ENCODE peak calls at places on chromosome 18, in four cellular contexts. F, C, S and O are unnamed samples.

GRCh38 chr18:8435376-8435775 is 173.9 kb upstream of the RAB12 start:
- DNase-seq in F (no peak), C (no peak), S (no peak), O (no peak)

GRCh38 chr18:59055345-59056032 is 84.2 kb upstream of the SEC11C start:
- DNase-seq in F (no peak), C (no peak), S (no peak), O (peak)

GRCh38 chr18:79260510-79260909 is 135.2 kb upstream of the NFATC1 start:
- DNase-seq in F (no peak), C (no peak), S (no peak), O (no peak)

GRCh38 chr18:74631242-74632087 is 33.8 kb downstream of the ZNF407 start:
- DNase-seq in F (no peak), C (no peak), S (no peak), O (no peak)

GRCh38 chr18:12038082-12038660 is 55.5 kb upstream of the ANKRD62 start:
- DNase-seq in F (no peak), C (no peak), S (no peak), O (peak)

GRCh38 chr18:57627488-57627887 is 5.9 kb upstream of the NARS1 start:
- DNase-seq in F (no peak), C (no peak), S (no peak), O (no peak)

GRCh38 chr18:67242001-67242400 is 274.5 kb downstream of the DSEL start:
- DNase-seq in F (no peak), C (no peak), S (no peak), O (no peak)

GRCh38 chr18:10410472-10411300 is 43.7 kb upstream of the APCDD1 start:
- DNase-seq in F (no peak), C (no peak), S (no peak), O (no peak)

GRCh38 chr18:45081579-45082181 is 401.0 kb downstream of the SETBP1 start:
- DNase-seq in F (no peak), C (no peak), S (no peak), O (no peak)

GRCh38 chr18:79525556-79526467 is 130.1 kb downstream of the NFATC1 start:
- DNase-seq in F (no peak), C (no peak), S (no peak), O (no peak)

GRCh38 chr18:40866013-40866644 is 1088.9 kb upstream of the PIK3C3 start:
- DNase-seq in F (no peak), C (no peak), S (no peak), O (no peak)

GRCh38 chr18:67545681-67546080 is 29.2 kb upstream of the DSEL start:
- DNase-seq in F (no peak), C (no peak), S (no peak), O (no peak)

GRCh38 chr18:60112369-60112768 is 212.6 kb downstream of the PMAIP1 start:
- DNase-seq in F (no peak), C (no peak), S (no peak), O (no peak)

GRCh38 chr18:28063181-28063790 is 113.6 kb downstream of the CDH2 start:
- DNase-seq in F (no peak), C (no peak), S (no peak), O (no peak)

GRCh38 chr18:50151876-50152275 is 43.1 kb downstream of the MYO5B start:
- DNase-seq in F (no peak), C (no peak), S (peak), O (no peak)

GRCh38 chr18:53458944-53459580 is 765.4 kb downstream of the MBD2 start:
- DNase-seq in F (no peak), C (no peak), S (no peak), O (peak)

GRCh38 chr18:63319383-63320040 is at the start of gene BCL2:
- DNase-seq in F (no peak), C (no peak), S (no peak), O (peak)

GRCh38 chr18:63511285-63511684 is 30.9 kb upstream of the SERPINB12 start:
- DNase-seq in F (no peak), C (peak), S (peak), O (peak)

GRCh38 chr18:61326407-61326806 is 6.8 kb upstream of the CDH20 start:
- DNase-seq in F (no peak), C (no peak), S (no peak), O (no peak)

GRCh38 chr18:61323951-61324350 is 9.3 kb upstream of the CDH20 start:
- DNase-seq in F (no peak), C (no peak), S (no peak), O (no peak)

DNA sequence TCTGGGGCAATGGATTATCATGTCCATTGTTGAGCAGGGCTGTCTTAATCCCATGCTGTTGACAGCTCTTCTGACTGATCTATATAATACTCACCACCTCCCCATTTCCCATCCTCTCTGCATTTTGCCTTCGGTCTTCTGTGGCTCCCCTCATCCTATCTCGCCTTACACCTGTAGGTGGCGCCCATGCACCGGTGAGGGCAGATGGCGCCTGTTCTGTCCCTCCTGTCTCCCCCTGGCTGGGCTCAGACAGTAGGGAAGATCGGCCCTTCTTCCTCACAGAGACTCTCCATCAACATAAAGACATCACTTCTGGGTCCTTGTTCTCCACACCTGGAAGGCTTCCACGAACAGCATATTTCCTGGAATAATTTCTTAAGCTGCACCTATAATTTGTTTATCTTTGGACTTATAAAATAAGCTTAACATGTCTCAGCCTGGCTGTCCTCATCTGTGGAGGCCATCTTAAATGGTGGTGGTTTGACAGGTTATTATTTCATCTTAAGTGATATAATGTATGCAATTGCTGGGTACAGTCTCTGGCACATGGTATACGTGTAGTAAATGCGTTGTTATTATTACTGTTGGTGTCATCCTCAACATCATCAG is 10.9 kb upstream of the CDH20 start:
- DNase-seq in F (no peak), C (peak), S (peak), O (peak)
- TF ChIP-seq NR2C2 in F (no peak), C (no peak), S (no peak), O (no peak)

GRCh38 chr18:6960656-6961055 is 156.9 kb downstream of the LAMA1 start:
- DNase-seq in F (no peak), C (no peak), S (no peak), O (no peak)
- TF ChIP-seq NR2C2 in F (no peak), C (no peak), S (no peak), O (no peak)

GRCh38 chr18:3478262-3478978 is 28.4 kb downstream of the TGIF1 start:
- DNase-seq in F (no peak), C (no peak), S (no peak), O (no peak)
- TF ChIP-seq NR2C2 in F (no peak), C (no peak), S (no peak), O (no peak)

DNA sequence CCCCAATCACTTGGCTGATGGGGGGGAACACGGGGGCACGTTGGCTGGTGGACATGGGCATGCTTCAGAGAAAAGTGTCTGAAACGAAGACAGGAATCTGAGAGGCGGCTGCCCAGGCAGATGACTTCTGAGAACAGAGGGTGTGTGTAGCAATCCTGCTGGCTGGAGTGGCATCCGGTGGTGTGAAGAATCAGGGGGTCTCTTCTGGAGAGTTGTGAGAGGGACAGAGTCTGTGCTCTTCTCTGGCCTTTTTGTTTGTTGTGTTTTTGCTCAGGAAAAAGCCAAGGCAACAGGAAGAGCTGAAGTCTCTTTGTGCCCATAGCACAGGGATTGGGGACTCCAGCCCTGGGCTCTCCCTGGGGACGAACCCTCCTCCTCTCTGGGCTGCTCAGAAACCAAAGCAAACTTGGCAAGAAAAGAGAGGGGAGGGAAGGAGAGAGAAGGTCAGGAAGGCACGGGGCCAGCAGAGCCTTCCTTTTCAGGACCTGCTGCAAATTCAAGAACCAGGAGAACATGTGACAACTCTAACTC is 97.0 kb upstream of the SMAD2 start:
- DNase-seq in F (no peak), C (no peak), S (no peak), O (peak)
- TF ChIP-seq NR2C2 in F (no peak), C (no peak), S (no peak), O (no peak)